ENCODE peak calls at places on chromosomes 2 and 18, in four cellular contexts. M, K, O and J are unnamed samples.
A peak's percentile ranks its signal among the peaks of the same experiment; 100 is the strongest.

GRCh38 chr2:142603761-142604160 is 273.7 kb upstream of the KYNU start:
- DNase-seq in M (no peak), O (no peak), K (no peak), J (no peak)

GRCh38 chr2:5693288-5694015 is 1.3 kb downstream of the SOX11 start:
- DNase-seq in M (no peak), K (no peak), O (no peak), J (no peak)

GRCh38 chr2:10798783-10799182 is 13.8 kb downstream of the PDIA6 start:
- DNase-seq in O (no peak), M (no peak), K (no peak), J (no peak)

GRCh38 chr2:150167711-150168110 is 319.8 kb downstream of the RND3 start:
- DNase-seq in O (no peak), M (peak; percentile 40), K (no peak), J (no peak)

GRCh38 chr2:27162151-27163121 is 13.6 kb downstream of the TCF23 start:
- DNase-seq in O (no peak), K (no peak), M (peak; percentile 39), J (no peak)

GRCh38 chr18:79108520-79109215 is 39.5 kb downstream of the ATP9B start:
- DNase-seq in O (no peak), K (no peak), M (no peak), J (no peak)

GRCh38 chr2:199202964-199203363 is 254.8 kb downstream of the SATB2 start:
- DNase-seq in M (no peak), O (no peak), K (no peak), J (no peak)

GRCh38 chr2:12718662-12719399 is 2.1 kb downstream of the TRIB2 start:
- DNase-seq in K (no peak), O (peak; percentile 24), M (no peak), J (no peak)

GRCh38 chr2:129912871-129913694 is 66.4 kb upstream of the RAB6C start:
- DNase-seq in K (no peak), M (no peak), O (peak; percentile 5), J (no peak)

GRCh38 chr18:77234504-77235365 is 14.9 kb upstream of the GALR1 start:
- DNase-seq in K (no peak), M (no peak), O (no peak), J (no peak)

GRCh38 chr2:190579058-190579410 is 44.5 kb upstream of the NEMP2 start:
- DNase-seq in K (no peak), O (no peak), M (no peak), J (no peak)

GRCh38 chr2:177015526-177015925 is 197.1 kb upstream of the HNRNPA3 start:
- DNase-seq in O (no peak), K (no peak), M (no peak), J (no peak)

GRCh38 chr2:144374163-144374661 is 145.7 kb downstream of the ZEB2 start:
- DNase-seq in K (no peak), O (no peak), M (no peak), J (no peak)

GRCh38 chr18:46772396-46772795 is 15.5 kb upstream of the ST8SIA5 start:
- DNase-seq in O (no peak), K (no peak), M (no peak), J (no peak)
- TF ChIP-seq CTCF in O (no peak), K (no peak), M (no peak), J (no peak)

GRCh38 chr2:111069722-111070121 is 51.0 kb upstream of the BCL2L11 start:
- DNase-seq in K (no peak), M (no peak), O (no peak), J (no peak)
- TF ChIP-seq CTCF in K (no peak), M (no peak), O (no peak), J (no peak)

DNA sequence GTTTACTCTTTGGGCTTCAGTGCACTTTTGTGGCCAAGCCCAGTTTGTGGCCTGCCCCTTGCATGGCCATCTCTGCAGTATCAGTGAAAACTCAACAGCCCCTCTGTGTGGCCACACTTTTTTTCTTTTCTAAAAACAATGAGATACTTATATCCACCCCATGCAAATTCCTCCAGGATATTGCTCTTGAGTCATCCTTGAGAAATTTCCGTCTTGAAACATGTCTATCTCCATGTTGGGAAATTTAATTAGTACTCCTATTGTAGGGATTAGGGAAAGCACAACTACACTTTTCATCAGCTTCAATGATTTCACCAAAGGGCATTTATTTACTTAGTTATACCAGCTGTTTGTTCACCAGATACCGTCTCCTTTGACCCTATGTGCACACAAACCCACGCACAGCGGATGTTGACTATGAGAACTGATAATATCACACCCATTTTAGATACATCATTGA is 993.1 kb downstream of the TSN start:
- DNase-seq in M (peak; percentile 30), K (no peak), O (peak; percentile 15), J (no peak)
- TF ChIP-seq CTCF in M (no peak), K (no peak), O (no peak), J (no peak)

GRCh38 chr2:127130421-127130820 is 23.5 kb upstream of the BIN1 start:
- DNase-seq in O (no peak), M (no peak), K (no peak), J (no peak)
- TF ChIP-seq CTCF in O (no peak), M (no peak), K (no peak), J (no peak)

GRCh38 chr2:178450574-178451429 is at the start of the genes PJVK and PRKRA:
- DNase-seq in M (peak; percentile 99), K (peak; percentile 98), O (peak; percentile 98), J (peak; percentile 87)
- TF ChIP-seq CTCF in M (no peak), K (peak; percentile 5), O (peak; percentile 9), J (no peak)

GRCh38 chr2:100246163-100247145 is 75.8 kb downstream of the LONRF2 start:
- DNase-seq in M (peak; percentile 22), O (no peak), K (no peak), J (no peak)
- TF ChIP-seq CTCF in M (no peak), O (peak; percentile 45), K (no peak), J (no peak)

GRCh38 chr18:51135795-51136194 is 61.7 kb downstream of the MEX3C start:
- DNase-seq in M (peak; percentile 25), O (no peak), K (no peak), J (no peak)
- TF ChIP-seq CTCF in M (peak; percentile 55), O (no peak), K (no peak), J (no peak)